ENCODE peak calls at places on chromosomes 7 and 10, in five cellular contexts. N is astrocyte, M is fibroblast of lung, S is colonic mucosa, D is IMR-90. Z is an unnamed sample.
A peak's percentile ranks its signal among the peaks of the same experiment; 100 is the strongest.

GRCh38 chr10:43647576-43647975 is 1.1 kb downstream of the ZNF32 start:
- DNase-seq in N (no peak), M (no peak), S (no peak), D (no peak), Z (no peak)

GRCh38 chr7:46939558-46939957 is 642.4 kb downstream of the TNS3 start:
- DNase-seq in N (no peak), M (no peak), S (no peak), D (no peak), Z (no peak)

GRCh38 chr10:43205681-43206390 is 61.0 kb downstream of the RASGEF1A start:
- DNase-seq in N (no peak), M (no peak), S (no peak), D (no peak), Z (no peak)

GRCh38 chr7:118418433-118418832 is 193.9 kb downstream of the ANKRD7 start:
- DNase-seq in N (no peak), M (no peak), S (no peak), D (no peak), Z (no peak)

GRCh38 chr7:73833251-73833919 is 2.6 kb downstream of the CLDN4 start:
- DNase-seq in N (no peak), M (no peak), S (peak; percentile 77), D (no peak), Z (no peak)

GRCh38 chr10:12308102-12308501 is 41.2 kb upstream of the CAMK1D start:
- DNase-seq in N (no peak), M (no peak), S (no peak), D (no peak), Z (no peak)

GRCh38 chr7:43123457-43123856 is 11.0 kb downstream of the HECW1 start:
- DNase-seq in N (no peak), M (no peak), S (no peak), D (no peak), Z (no peak)

GRCh38 chr7:47953822-47954221 is 5.6 kb upstream of the PKD1L1 start:
- DNase-seq in N (no peak), M (no peak), S (no peak), D (no peak), Z (no peak)

GRCh38 chr7:98221611-98222532 is 10.6 kb downstream of the BHLHA15 start:
- DNase-seq in N (no peak), M (no peak), S (no peak), D (no peak), Z (no peak)

GRCh38 chr10:4812952-4813351 is 13.1 kb upstream of the AKR1E2 start:
- DNase-seq in N (peak; percentile 93), M (peak; percentile 64), S (no peak), D (peak; percentile 96), Z (peak; percentile 89)

GRCh38 chr10:110007171-110007700 is 548 bp upstream of the ADD3 start:
- DNase-seq in N (no peak), M (no peak), S (peak; percentile 68), D (peak; percentile 21), Z (no peak)

GRCh38 chr7:45140827-45141226 is 16.8 kb upstream of the RAMP3 start:
- DNase-seq in N (no peak), M (no peak), S (no peak), D (no peak), Z (no peak)

GRCh38 chr7:14380881-14381280 is 391.4 kb upstream of the ETV1 start:
- DNase-seq in N (no peak), M (no peak), S (no peak), D (no peak), Z (no peak)

GRCh38 chr7:15085361-15085760 is 182.8 kb upstream of the DGKB start:
- DNase-seq in N (no peak), M (no peak), S (no peak), D (no peak), Z (no peak)

GRCh38 chr7:41224063-41224763 is 478.7 kb downstream of the INHBA start:
- DNase-seq in N (peak; percentile 26), M (peak; percentile 15), S (no peak), D (peak; percentile 78), Z (peak; percentile 98)

GRCh38 chr7:50475340-50475739 is 25.2 kb upstream of the FIGNL1 start:
- DNase-seq in N (no peak), M (no peak), S (no peak), D (no peak), Z (no peak)

GRCh38 chr10:110644598-110645462 is 694 bp downstream of the RBM20 start:
- DNase-seq in N (no peak), M (no peak), S (no peak), D (no peak), Z (no peak)

GRCh38 chr10:62735464-62736188 is 68.9 kb upstream of the ADO start:
- DNase-seq in N (peak; percentile 78), M (peak; percentile 70), S (no peak), D (peak; percentile 47), Z (peak; percentile 50)

GRCh38 chr10:99346247-99346646 is 17.1 kb downstream of the CNNM1 start:
- DNase-seq in N (peak; percentile 53), M (peak; percentile 55), S (no peak), D (peak; percentile 76), Z (peak; percentile 23)

GRCh38 chr7:100942038-100942774 is 7.1 kb upstream of the MUC3A start:
- DNase-seq in N (no peak), M (peak; percentile 44), S (peak; percentile 70), D (no peak), Z (no peak)

GRCh38 chr7:120272896-120273475 is at the start of gene KCND2:
- DNase-seq in N (no peak), M (peak; percentile 7), S (no peak), D (no peak), Z (no peak)

DNA sequence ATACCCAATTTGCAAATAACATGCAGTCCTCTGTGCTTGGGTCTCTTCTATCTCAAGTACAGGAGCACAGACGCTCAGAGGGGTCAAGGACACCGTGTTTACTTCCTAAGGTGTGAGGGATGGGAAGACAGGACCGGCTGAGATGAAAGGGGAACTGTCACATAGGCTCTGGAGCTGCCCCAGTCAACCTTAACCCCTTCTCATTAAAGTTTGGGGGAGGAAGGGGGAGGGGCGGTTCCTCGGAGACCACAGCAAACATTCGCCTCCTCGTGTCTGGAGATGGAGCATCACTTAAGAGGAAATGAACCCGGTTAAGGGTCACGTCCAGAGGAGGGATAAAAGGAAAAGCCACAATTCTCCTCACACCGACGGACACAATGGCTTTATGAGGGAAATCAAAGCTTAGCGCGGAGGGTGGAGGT is 1.1 kb downstream of the SH3PXD2A start:
- DNase-seq in N (no peak), M (peak; percentile 68), S (no peak), D (no peak), Z (no peak)
- H3K9ac ChIP-seq in N (peak overlapping the region; percentile 74), M (peak overlapping the region; percentile 71), S (peak overlapping the region; percentile 79), D (peak overlapping the region; percentile 47), Z (peak overlapping the region; percentile 88)

DNA sequence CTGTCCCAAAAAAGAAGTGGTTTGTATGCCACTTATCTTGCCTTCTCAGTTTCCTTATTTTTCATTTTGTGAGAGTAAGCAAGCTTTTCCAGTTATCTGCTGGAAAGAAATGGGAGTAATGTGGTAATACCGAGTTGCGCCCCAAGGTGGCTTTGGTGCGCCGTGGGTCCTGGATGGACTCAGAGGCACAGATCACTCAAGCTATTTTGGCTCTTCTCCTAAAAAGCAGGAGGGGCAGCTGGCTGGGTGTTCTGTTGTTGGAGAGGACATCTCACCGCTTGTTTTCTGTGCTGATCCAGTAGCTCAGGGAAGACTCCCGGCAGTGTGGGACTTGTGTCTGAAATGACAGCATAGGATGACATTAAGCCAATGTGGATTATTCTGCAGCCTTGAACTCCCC is 16.4 kb downstream of the PRKRIP1 start:
- DNase-seq in N (no peak), M (peak; percentile 25), S (no peak), D (peak; percentile 13), Z (no peak)
- TF ChIP-seq CTCF in N (peak; percentile 25), M (peak; percentile 41), S (peak; percentile 13), D (peak; percentile 19), Z (peak; percentile 57)

GRCh38 chr7:124033093-124033806 is 383 bp upstream of the TMEM229A start:
- DNase-seq in N (no peak), M (peak; percentile 40), S (no peak), D (no peak), Z (no peak)
- H3K9ac ChIP-seq in N (no peak overlapping the region), M (no peak overlapping the region), S (no peak overlapping the region), D (no peak overlapping the region), Z (no peak overlapping the region)

DNA sequence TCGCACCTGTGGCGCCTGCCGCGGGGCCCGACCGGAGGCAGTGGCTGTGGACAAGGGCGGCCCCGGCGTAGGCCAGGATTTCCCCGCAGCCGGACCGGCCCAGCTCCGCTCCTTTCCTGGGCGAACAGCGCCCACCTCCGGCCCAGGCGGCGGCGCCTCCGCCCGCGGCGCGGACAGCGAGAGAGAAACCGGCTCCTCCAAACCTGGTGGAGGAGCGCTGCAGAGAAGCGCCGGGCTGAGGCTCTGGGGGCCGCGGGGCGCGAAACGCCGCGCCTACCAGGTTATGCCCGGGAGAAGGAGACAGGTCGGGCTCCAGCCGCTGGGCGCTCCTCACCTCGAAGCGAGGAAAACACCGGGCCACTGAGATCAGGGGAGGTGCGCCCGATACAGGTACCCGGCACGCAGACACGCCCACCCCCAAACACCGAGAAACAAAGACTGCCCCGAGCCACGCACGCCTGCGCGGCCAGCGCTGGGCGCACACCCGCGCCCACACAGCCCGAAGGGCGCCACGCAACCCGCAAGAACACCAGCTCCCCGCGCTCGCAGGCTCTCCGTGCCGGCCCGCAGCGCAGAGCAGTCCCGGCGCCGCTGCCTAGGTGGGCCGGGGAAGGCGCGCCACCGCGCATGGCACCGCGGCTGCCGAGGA is 3.3 kb downstream of the GRID1 start:
- DNase-seq in N (no peak), M (no peak), S (no peak), D (no peak), Z (peak; percentile 26)
- TF ChIP-seq CTCF in N (no peak), M (no peak), S (no peak), D (peak; percentile 28), Z (peak; percentile 49)

GRCh38 chr7:25861704-25862253 is 290.2 kb upstream of the NFE2L3 start:
- DNase-seq in N (no peak), M (no peak), S (no peak), D (no peak), Z (no peak)

GRCh38 chr7:25860882-25861228 is 291.1 kb upstream of the NFE2L3 start:
- DNase-seq in N (no peak), M (no peak), S (no peak), D (no peak), Z (no peak)

GRCh38 chr7:25863727-25864116 is 288.3 kb upstream of the NFE2L3 start:
- DNase-seq in N (no peak), M (no peak), S (no peak), D (no peak), Z (no peak)

GRCh38 chr7:25862993-25863726 is 288.8 kb upstream of the NFE2L3 start:
- DNase-seq in N (no peak), M (no peak), S (no peak), D (no peak), Z (no peak)

GRCh38 chr7:25862254-25862992 is 289.6 kb upstream of the NFE2L3 start:
- DNase-seq in N (peak; percentile 97), M (peak; percentile 100), S (peak; percentile 99), D (peak; percentile 100), Z (peak; percentile 100)
- H3K9ac ChIP-seq in N (no peak overlapping the region), M (no peak overlapping the region), S (no peak overlapping the region), D (no peak overlapping the region), Z (no peak overlapping the region)

GRCh38 chr10:89391882-89392756 is at the start of gene IFIT1:
- DNase-seq in N (peak; percentile 94), M (peak; percentile 96), S (peak; percentile 73), D (peak; percentile 95), Z (peak; percentile 78)
- TF ChIP-seq CTCF in N (no peak), M (no peak), S (no peak), D (no peak), Z (no peak)

DNA sequence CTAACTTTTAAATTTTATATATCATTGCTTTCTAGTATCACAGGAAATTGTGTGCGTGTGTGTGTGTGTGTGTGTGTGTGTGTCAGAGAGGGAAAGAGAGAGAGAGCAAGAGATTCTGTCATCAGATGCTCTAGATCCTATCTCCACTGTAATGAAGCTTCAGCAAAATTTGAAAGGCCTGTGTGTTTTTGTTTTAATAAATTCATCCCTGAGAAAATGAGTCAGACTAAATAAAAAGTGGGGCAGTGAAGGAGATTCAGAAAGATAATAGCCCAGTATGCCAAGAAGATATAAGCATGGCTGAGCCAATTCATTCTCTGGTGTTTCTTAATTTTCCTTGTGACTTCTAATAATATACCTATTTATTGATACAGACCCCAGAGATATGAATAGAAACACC is 184.2 kb upstream of the TMEM196 start:
- DNase-seq in N (peak; percentile 45), M (peak; percentile 30), S (no peak), D (no peak), Z (peak; percentile 74)
- H3K9ac ChIP-seq in N (peak overlapping the region; percentile 13), M (no peak overlapping the region), S (no peak overlapping the region), D (no peak overlapping the region), Z (peak overlapping the region; percentile 66)